ENCODE peak calls at places on chromosomes 6 and 20, in four cellular contexts. I is H7, T is astrocyte, A is A172. J is an unnamed sample.
A peak's percentile ranks its signal among the peaks of the same experiment; 100 is the strongest.

GRCh38 chr20:11355338-11355737 is 562.4 kb upstream of the BTBD3 start:
- DNase-seq in I (no peak), T (no peak), A (no peak), J (no peak)

GRCh38 chr20:14312001-14312400 is 25.4 kb downstream of the FLRT3 start:
- DNase-seq in I (no peak), T (no peak), A (no peak), J (no peak)

GRCh38 chr20:17856024-17856564 is 112.5 kb downstream of the SNX5 start:
- DNase-seq in I (no peak), T (no peak), A (peak; percentile 43), J (peak; percentile 100)

GRCh38 chr20:51345601-51346101 is 196.9 kb downstream of the NFATC2 start:
- DNase-seq in I (no peak), T (peak; percentile 39), A (peak; percentile 69), J (no peak)

GRCh38 chr6:16909599-16910360 is 148.5 kb upstream of the ATXN1 start:
- DNase-seq in I (no peak), T (peak; percentile 96), A (peak; percentile 91), J (no peak)

GRCh38 chr6:142448091-142448729 is 146.4 kb downstream of the ADGRG6 start:
- DNase-seq in I (no peak), T (no peak), A (no peak), J (no peak)

GRCh38 chr6:121503633-121504032 is 68.2 kb downstream of the GJA1 start:
- DNase-seq in I (no peak), T (peak; percentile 44), A (no peak), J (no peak)

GRCh38 chr6:135089901-135090300 is 35.3 kb upstream of the HBS1L start:
- DNase-seq in I (no peak), T (no peak), A (no peak), J (no peak)

GRCh38 chr6:151119823-151120524 is 119.8 kb upstream of the AKAP12 start:
- DNase-seq in I (no peak), T (no peak), A (no peak), J (peak; percentile 96)

GRCh38 chr20:44908987-44909871 is 631 bp upstream of the PABPC1L start:
- DNase-seq in I (peak; percentile 18), T (no peak), A (no peak), J (no peak)

GRCh38 chr6:134551245-134551960 is 233.5 kb upstream of the SGK1 start:
- DNase-seq in I (no peak), T (peak; percentile 92), A (peak; percentile 46), J (no peak)

GRCh38 chr20:53258741-53259140 is 286.6 kb downstream of the TSHZ2 start:
- DNase-seq in I (no peak), T (no peak), A (no peak), J (no peak)

GRCh38 chr20:17833036-17833674 is 133.4 kb downstream of the BANF2 start:
- DNase-seq in I (no peak), T (peak; percentile 26), A (no peak), J (no peak)

GRCh38 chr6:158290659-158291058 is 21.6 kb upstream of the TULP4 start:
- DNase-seq in I (no peak), T (no peak), A (no peak), J (no peak)

GRCh38 chr6:22320750-22321149 is 23.9 kb upstream of the PRL start:
- DNase-seq in I (no peak), T (peak; percentile 98), A (peak; percentile 95), J (peak; percentile 2)

GRCh38 chr6:4281341-4282293 is 146.2 kb upstream of the ECI2 start:
- DNase-seq in I (peak; percentile 82), T (peak; percentile 72), A (no peak), J (no peak)

GRCh38 chr6:46511320-46511719 is 20.1 kb upstream of the RCAN2 start:
- DNase-seq in I (no peak), T (no peak), A (no peak), J (no peak)

GRCh38 chr6:82397962-82398692 is 34.5 kb downstream of the TPBG start:
- DNase-seq in I (no peak), T (peak; percentile 85), A (peak; percentile 51), J (no peak)

GRCh38 chr20:41748756-41749582 is 130.8 kb upstream of the CHD6 start:
- DNase-seq in I (no peak), T (no peak), A (no peak), J (no peak)

GRCh38 chr6:17130786-17131185 is 28.9 kb downstream of the STMND1 start:
- DNase-seq in I (no peak), T (peak; percentile 19), A (no peak), J (no peak)

GRCh38 chr6:51743999-51744398 is 343.4 kb downstream of the PKHD1 start:
- DNase-seq in I (no peak), T (no peak), A (no peak), J (no peak)

GRCh38 chr6:1596088-1596852 is 13.4 kb upstream of the FOXC1 start:
- DNase-seq in I (peak; percentile 88), T (no peak), A (peak; percentile 52), J (peak; percentile 50)

GRCh38 chr6:24951831-24952299 is 16.1 kb upstream of the RIPOR2 start:
- DNase-seq in I (no peak), T (no peak), A (no peak), J (no peak)

GRCh38 chr6:108002365-108003221 is 44.6 kb upstream of the SEC63 start:
- DNase-seq in I (no peak), T (no peak), A (no peak), J (peak; percentile 98)

GRCh38 chr6:170208651-170209353 is 82.1 kb downstream of the DLL1 start:
- DNase-seq in I (peak; percentile 33), T (no peak), A (no peak), J (no peak)

GRCh38 chr6:121504227-121504626 is 68.8 kb downstream of the GJA1 start:
- DNase-seq in I (no peak), T (peak; percentile 96), A (peak; percentile 48), J (no peak)

GRCh38 chr6:13769655-13770053 is 44.7 kb downstream of the MCUR1 start:
- DNase-seq in I (peak; percentile 87), T (no peak), A (no peak), J (no peak)

GRCh38 chr6:168326294-168327261 is 7.0 kb upstream of the DACT2 start:
- DNase-seq in I (peak; percentile 57), T (peak; percentile 30), A (peak; percentile 53), J (peak; percentile 99)

GRCh38 chr6:139443226-139444112 is 69.0 kb upstream of the CITED2 start:
- DNase-seq in I (no peak), T (peak; percentile 74), A (no peak), J (no peak)

GRCh38 chr20:35743693-35744491 is 1.8 kb upstream of the RBM39 start:
- DNase-seq in I (no peak), T (no peak), A (no peak), J (peak; percentile 79)

GRCh38 chr20:1825492-1825891 is 69.7 kb upstream of the SIRPA start:
- DNase-seq in I (no peak), T (peak; percentile 67), A (no peak), J (no peak)

GRCh38 chr6:56764081-56764566 is 121.4 kb upstream of the DST start:
- DNase-seq in I (no peak), T (no peak), A (no peak), J (peak; percentile 69)

GRCh38 chr6:53795702-53796450 is 1.1 kb downstream of the LRRC1 start:
- DNase-seq in I (peak; percentile 68), T (peak; percentile 26), A (no peak), J (peak; percentile 29)

GRCh38 chr6:125107896-125108295 is 45.7 kb upstream of the TPD52L1 start:
- DNase-seq in I (no peak), T (no peak), A (no peak), J (no peak)

GRCh38 chr6:32439708-32440214 is at the start of gene HLA-DRA:
- DNase-seq in I (peak; percentile 79), T (peak; percentile 12), A (peak; percentile 52), J (peak; percentile 31)

GRCh38 chr6:41583576-41583975 is 37.4 kb downstream of the FOXP4 start:
- DNase-seq in I (no peak), T (no peak), A (no peak), J (no peak)

GRCh38 chr6:106847116-106847515 is 127.4 kb downstream of the CD24 start:
- DNase-seq in I (no peak), T (no peak), A (no peak), J (no peak)

GRCh38 chr6:113649916-113650609 is 207.1 kb upstream of the MARCKS start:
- DNase-seq in I (no peak), T (no peak), A (no peak), J (no peak)

GRCh38 chr6:11054722-11055121 is 10.6 kb upstream of the ELOVL2 start:
- DNase-seq in I (no peak), T (peak; percentile 46), A (no peak), J (no peak)

J was measured in HepG2.